ENCODE peak calls at places on chromosomes 3 and 15, in four cellular contexts. L, Z, V and C are unnamed samples.
A peak's percentile ranks its signal among the peaks of the same experiment; 100 is the strongest.

GRCh38 chr3:47664519-47664918 is 85.9 kb upstream of the CSPG5 start:
- DNase-seq in Z (peak; percentile 25), L (peak; percentile 35), V (peak; percentile 14), C (no peak)

GRCh38 chr15:36334059-36334458 is 245.4 kb upstream of the CDIN1 start:
- DNase-seq in V (no peak), Z (peak; percentile 13), L (peak; percentile 55), C (no peak)

GRCh38 chr3:4821331-4821730 is 157.9 kb upstream of the BHLHE40 start:
- DNase-seq in L (no peak), V (peak; percentile 2), Z (no peak), C (no peak)

GRCh38 chr3:185705498-185705897 is 119.3 kb downstream of the IGF2BP2 start:
- DNase-seq in Z (no peak), L (no peak), V (no peak), C (no peak)

GRCh38 chr3:88034463-88034862 is 24.3 kb downstream of the CGGBP1 start:
- DNase-seq in V (no peak), Z (no peak), L (peak; percentile 62), C (no peak)

GRCh38 chr3:58585994-58586393 is 8.8 kb upstream of the FAM107A start:
- DNase-seq in Z (no peak), V (no peak), L (no peak), C (no peak)

GRCh38 chr3:197295871-197296270 is 2.5 kb downstream of the DLG1 start:
- DNase-seq in L (no peak), Z (no peak), V (no peak), C (no peak)

GRCh38 chr15:23648920-23649515 is 1.4 kb upstream of the MAGEL2 start:
- DNase-seq in V (peak; percentile 16), L (peak; percentile 58), Z (no peak), C (no peak)

GRCh38 chr3:9765865-9766264 is 3.9 kb downstream of the CAMK1 start:
- DNase-seq in V (no peak), L (peak; percentile 70), Z (peak; percentile 31), C (no peak)

DNA sequence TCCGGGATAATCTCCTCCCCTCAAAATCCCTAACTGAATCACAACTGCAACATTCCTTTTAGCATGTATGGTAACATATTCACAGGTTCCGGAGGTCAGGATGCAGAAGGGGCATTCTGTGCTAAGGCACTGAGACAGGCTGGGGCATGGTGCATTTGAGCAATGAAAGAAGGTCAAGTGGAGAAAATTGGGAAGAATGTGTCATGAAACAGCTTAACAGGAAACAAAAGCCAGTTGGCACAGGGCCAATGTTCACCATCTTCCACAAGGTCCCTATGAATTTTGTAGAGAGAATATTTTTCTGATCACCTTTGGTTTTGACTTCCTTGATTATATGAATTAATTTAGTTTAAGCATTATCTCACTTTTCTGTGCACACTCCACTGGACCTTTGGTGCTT is 587.7 kb upstream of the NR2F2 start:
- DNase-seq in V (no peak), L (no peak), Z (no peak), C (no peak)
- TF ChIP-seq TARDBP in V (no peak), L (no peak), Z (no peak), C (no peak)

GRCh38 chr3:21059409-21059808 is 691.6 kb downstream of the ZNF385D start:
- DNase-seq in V (no peak), Z (no peak), L (no peak), C (no peak)
- TF ChIP-seq TARDBP in V (no peak), Z (no peak), L (no peak), C (no peak)

GRCh38 chr3:115275897-115276296 is 128.8 kb upstream of the ZBTB20 start:
- DNase-seq in V (no peak), L (no peak), Z (no peak), C (no peak)
- TF ChIP-seq TARDBP in V (no peak), L (no peak), Z (no peak), C (no peak)

GRCh38 chr15:39595621-39596221 is 14.8 kb downstream of the THBS1 start:
- DNase-seq in V (no peak), Z (no peak), L (no peak), C (no peak)

GRCh38 chr15:39597336-39597735 is 16.5 kb downstream of the THBS1 start:
- DNase-seq in V (no peak), L (no peak), Z (no peak), C (no peak)

GRCh38 chr15:39594764-39595620 is 14.1 kb downstream of the THBS1 start:
- DNase-seq in L (no peak), Z (no peak), V (no peak), C (no peak)

GRCh38 chr15:39597751-39598185 is 16.9 kb downstream of the THBS1 start:
- DNase-seq in Z (no peak), L (no peak), V (no peak), C (no peak)

GRCh38 chr15:39596358-39597051 is 15.6 kb downstream of the THBS1 start:
- DNase-seq in V (no peak), L (no peak), Z (no peak), C (no peak)
- TF ChIP-seq TARDBP in V (no peak), L (no peak), Z (no peak), C (no peak)

GRCh38 chr3:193773266-193774183 is 180.5 kb downstream of the OPA1 start:
- DNase-seq in L (no peak), Z (no peak), V (no peak), C (no peak)

GRCh38 chr3:193775421-193776077 is 182.5 kb downstream of the OPA1 start:
- DNase-seq in L (no peak), Z (no peak), V (no peak), C (no peak)

GRCh38 chr3:193776626-193777025 is 183.6 kb downstream of the OPA1 start:
- DNase-seq in V (no peak), L (no peak), Z (no peak), C (no peak)

GRCh38 chr3:193774272-193774915 is 181.4 kb downstream of the OPA1 start:
- DNase-seq in Z (no peak), V (no peak), L (no peak), C (no peak)

DNA sequence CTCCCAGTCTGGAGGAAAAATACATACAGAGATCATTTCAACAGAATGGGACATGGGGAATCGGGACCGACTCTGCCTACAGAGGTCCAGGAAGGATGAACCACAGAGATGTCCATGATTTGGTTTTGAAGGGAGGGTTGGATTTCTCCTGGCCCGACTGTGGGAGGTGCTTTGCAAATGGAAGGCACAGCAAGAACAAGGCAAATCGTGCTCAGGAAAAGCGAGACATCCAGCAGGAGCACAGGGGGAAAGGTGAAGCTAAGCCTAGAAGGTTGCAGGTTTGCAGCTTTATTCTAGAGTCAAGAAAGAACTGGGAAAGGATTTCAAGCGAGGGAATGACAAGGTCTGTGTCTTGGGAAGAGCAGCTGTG is 181.9 kb downstream of the OPA1 start:
- DNase-seq in V (no peak), Z (no peak), L (no peak), C (no peak)
- TF ChIP-seq TARDBP in V (no peak), Z (no peak), L (no peak), C (no peak)

GRCh38 chr3:155387571-155387970 is 94.1 kb upstream of the STRIT1 start:
- DNase-seq in L (no peak), V (no peak), Z (no peak), C (no peak)
- TF ChIP-seq TARDBP in L (no peak), V (no peak), Z (no peak), C (no peak)

GRCh38 chr3:31546152-31546551 is 13.4 kb downstream of the STT3B start:
- DNase-seq in Z (no peak), V (no peak), L (no peak), C (no peak)

GRCh38 chr3:31553258-31553657 is 20.5 kb downstream of the STT3B start:
- DNase-seq in Z (no peak), V (no peak), L (no peak), C (no peak)

GRCh38 chr3:31552103-31552502 is 19.4 kb downstream of the STT3B start:
- DNase-seq in V (no peak), L (no peak), Z (no peak), C (no peak)

GRCh38 chr3:31546725-31547124 is 14.0 kb downstream of the STT3B start:
- DNase-seq in Z (no peak), V (no peak), L (no peak), C (no peak)

DNA sequence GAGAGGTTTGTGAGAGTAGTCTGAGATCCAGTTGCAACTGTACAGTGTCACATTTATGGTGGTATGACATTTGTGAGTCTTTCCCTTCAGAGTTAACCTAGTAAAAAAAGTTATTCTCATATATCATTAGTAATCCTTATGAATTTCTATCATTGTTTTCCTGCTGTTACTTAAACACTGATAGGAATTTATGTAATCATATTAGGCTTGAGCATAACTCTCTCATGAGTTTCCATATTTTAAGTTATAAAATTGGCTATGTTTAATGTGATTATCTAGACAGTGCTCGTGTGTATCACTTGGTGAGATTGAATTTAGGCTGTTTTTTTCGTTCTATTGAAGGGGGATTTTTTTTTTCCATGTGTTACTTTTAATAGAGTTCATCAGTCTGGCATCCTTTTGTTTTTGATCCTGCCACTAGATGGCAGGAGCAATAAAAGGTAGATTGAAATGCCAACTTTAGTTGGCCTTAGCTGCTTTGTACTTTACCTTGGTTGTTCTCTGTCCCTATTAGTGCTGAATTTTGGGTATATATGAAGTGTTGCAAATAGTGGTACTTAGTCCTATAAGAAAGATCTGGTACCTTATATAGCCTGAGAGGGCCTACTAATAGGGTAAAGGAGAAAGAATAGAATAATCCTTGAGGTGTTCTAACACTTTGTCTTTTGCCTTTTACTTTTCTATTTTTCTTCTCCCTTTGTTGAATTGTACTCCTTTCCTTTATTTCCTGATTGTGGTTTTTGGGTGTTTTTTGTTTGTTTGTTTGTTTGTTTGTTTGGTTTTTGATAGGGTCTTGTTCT is 17.9 kb downstream of the STT3B start:
- DNase-seq in L (no peak), V (peak; percentile 20), Z (no peak), C (no peak)
- TF ChIP-seq TARDBP in L (no peak), V (no peak), Z (no peak), C (no peak)

DNA sequence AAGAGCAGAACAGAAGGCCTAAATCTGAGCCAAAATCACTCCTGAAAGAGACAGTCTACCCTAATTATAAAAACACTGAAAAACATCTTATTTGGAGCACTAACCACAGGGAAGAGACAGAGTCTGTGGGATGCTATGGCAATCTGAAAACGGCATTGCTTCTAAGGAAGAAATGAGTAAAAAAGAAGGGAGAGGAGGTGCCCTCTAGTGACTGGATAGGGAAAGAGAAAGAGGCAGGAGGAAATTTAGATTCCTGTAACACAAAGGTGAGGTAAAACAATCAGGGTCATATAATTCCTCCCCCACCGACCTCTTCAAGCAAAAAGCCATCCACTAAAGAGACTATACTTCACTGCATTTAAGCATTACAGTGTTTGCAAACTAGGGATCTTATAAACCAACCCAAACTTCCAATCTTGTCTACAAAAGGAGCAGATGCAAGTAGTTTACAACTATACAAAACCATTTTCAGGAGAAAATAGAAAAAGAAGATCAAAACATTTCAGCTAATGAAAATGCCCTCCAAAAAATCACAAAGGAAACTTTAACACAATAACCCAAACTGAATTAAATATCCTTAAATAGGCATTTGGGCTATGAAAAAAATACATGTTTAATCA is 32.6 kb downstream of the HACD2 start:
- DNase-seq in V (peak; percentile 4), Z (peak; percentile 20), L (peak; percentile 10), C (no peak)
- TF ChIP-seq TARDBP in V (no peak), Z (no peak), L (no peak), C (no peak)